ENCODE peak calls at places on chromosomes 13 and 19, in four cellular contexts. M, O, L and X are unnamed samples.
A peak's percentile ranks its signal among the peaks of the same experiment; 100 is the strongest.

GRCh38 chr13:52848455-52849190 is at the start of gene PCDH8:
- DNase-seq in O (no peak), L (no peak), M (no peak), X (no peak)

GRCh38 chr13:114142640-114143490 is 10.4 kb upstream of the RASA3 start:
- DNase-seq in M (no peak), L (peak; percentile 66), O (peak; percentile 53), X (peak; percentile 78)

GRCh38 chr19:15529774-15530372 is 21.5 kb downstream of the CYP4F22 start:
- DNase-seq in L (no peak), M (no peak), O (no peak), X (no peak)

GRCh38 chr13:65143920-65144319 is 2086.2 kb downstream of the PCDH9 start:
- DNase-seq in O (no peak), L (no peak), M (no peak), X (no peak)

GRCh38 chr13:107713314-107713713 is 502.0 kb downstream of the LIG4 start:
- DNase-seq in L (no peak), O (no peak), M (no peak), X (no peak)

GRCh38 chr13:31987071-31987470 is 44.5 kb upstream of the FRY start:
- DNase-seq in L (no peak), M (no peak), O (no peak), X (no peak)

GRCh38 chr13:59823495-59823894 is 340.2 kb downstream of the DIAPH3 start:
- DNase-seq in M (no peak), L (no peak), O (no peak), X (no peak)

GRCh38 chr13:114145722-114146121 is 13.3 kb upstream of the RASA3 start:
- DNase-seq in M (no peak), O (no peak), L (no peak), X (no peak)

GRCh38 chr19:42292963-42293362 is 9.0 kb upstream of the PRR19 start:
- DNase-seq in O (no peak), M (no peak), L (no peak), X (no peak)

GRCh38 chr13:27523345-27524073 is 73.1 kb upstream of the MTIF3 start:
- DNase-seq in L (no peak), M (no peak), O (no peak), X (peak; percentile 65)

GRCh38 chr19:5271145-5271544 is 69.5 kb downstream of the PTPRS start:
- DNase-seq in L (no peak), M (no peak), O (no peak), X (no peak)

GRCh38 chr13:31236211-31236786 is 36.5 kb downstream of the B3GLCT start:
- DNase-seq in L (no peak), O (no peak), M (no peak), X (peak; percentile 33)

GRCh38 chr19:55753401-55753800 is 5.5 kb upstream of the RFPL4A start:
- DNase-seq in O (no peak), M (no peak), L (no peak), X (no peak)

GRCh38 chr13:48158915-48159314 is 64.0 kb upstream of the MED4 start:
- DNase-seq in L (peak; percentile 42), O (peak; percentile 44), M (no peak), X (no peak)

GRCh38 chr13:99018418-99019180 is 40.7 kb upstream of the DOCK9 start:
- DNase-seq in O (no peak), M (no peak), L (no peak), X (no peak)

GRCh38 chr13:40187836-40188591 is 478.4 kb downstream of the FOXO1 start:
- DNase-seq in O (no peak), L (no peak), M (no peak), X (no peak)

GRCh38 chr13:47277774-47278173 is 380.9 kb upstream of the HTR2A start:
- DNase-seq in L (peak; percentile 28), O (no peak), M (no peak), X (no peak)

GRCh38 chr19:5086232-5086631 is 117.3 kb downstream of the KDM4B start:
- DNase-seq in M (no peak), L (no peak), O (no peak), X (no peak)

GRCh38 chr19:48925240-48925843 is 8.2 kb upstream of the DHDH start:
- DNase-seq in L (peak; percentile 43), M (no peak), O (no peak), X (no peak)

GRCh38 chr13:30499338-30499737 is 33.6 kb upstream of the HMGB1 start:
- DNase-seq in O (no peak), M (no peak), L (no peak), X (no peak)

GRCh38 chr13:110248449-110249143 is 58.4 kb downstream of the COL4A1 start:
- DNase-seq in L (no peak), M (no peak), O (no peak), X (no peak)

GRCh38 chr19:11942843-11943108 is 17.9 kb downstream of the ZNF700 start:
- DNase-seq in M (no peak), L (no peak), O (no peak), X (no peak)

GRCh38 chr19:19434483-19435045 is 29.1 kb downstream of the GATAD2A start:
- DNase-seq in L (no peak), O (no peak), M (peak; percentile 32), X (no peak)

GRCh38 chr19:40623403-40624239 is 22.5 kb downstream of the LTBP4 start:
- DNase-seq in L (no peak), M (no peak), O (no peak), X (no peak)

GRCh38 chr19:595326-596262 is 5.9 kb downstream of the HCN2 start:
- DNase-seq in M (no peak), O (no peak), L (no peak), X (no peak)

GRCh38 chr19:30640266-30640965 is 268.2 kb downstream of the ZNF536 start:
- DNase-seq in M (no peak), O (no peak), L (no peak), X (no peak)

GRCh38 chr13:98599502-98600328 is 22.8 kb upstream of the STK24 start:
- DNase-seq in L (no peak), O (no peak), M (no peak), X (no peak)

GRCh38 chr19:15902254-15902653 is 4.4 kb upstream of the CYP4F2 start:
- DNase-seq in M (no peak), O (no peak), L (no peak), X (no peak)

GRCh38 chr19:29800086-29800825 is 11.5 kb upstream of the CCNE1 start:
- DNase-seq in L (no peak), M (no peak), O (no peak), X (no peak)

GRCh38 chr19:30564551-30565011 is 192.4 kb downstream of the ZNF536 start:
- DNase-seq in L (no peak), O (no peak), M (no peak), X (no peak)

GRCh38 chr13:92265408-92265807 is 867.0 kb downstream of the GPC5 start:
- DNase-seq in M (no peak), L (no peak), O (no peak), X (no peak)

GRCh38 chr19:1911995-1912394 is 6.8 kb downstream of the ADAT3 start:
- DNase-seq in L (no peak), O (no peak), M (no peak), X (no peak)

GRCh38 chr19:18185538-18185937 is 7.5 kb upstream of the MPV17L2 start:
- DNase-seq in M (no peak), L (no peak), O (no peak), X (no peak)

GRCh38 chr19:19655051-19655594 is 8.4 kb downstream of the ATP13A1 start:
- DNase-seq in M (no peak), O (no peak), L (no peak), X (no peak)

GRCh38 chr13:68748038-68748437 is 1359.6 kb upstream of the ATXN8OS start:
- DNase-seq in L (no peak), M (no peak), O (no peak), X (no peak)

GRCh38 chr13:33180009-33180804 is 105.3 kb downstream of the STARD13 start:
- DNase-seq in O (no peak), L (no peak), M (no peak), X (no peak)

GRCh38 chr13:64551755-64552154 is 2678.4 kb downstream of the PCDH9 start:
- DNase-seq in M (no peak), O (no peak), L (no peak), X (no peak)

GRCh38 chr13:19596960-19597361 is 35.6 kb upstream of the TPTE2 start:
- DNase-seq in M (no peak), L (no peak), O (no peak), X (no peak)

GRCh38 chr13:70087247-70087646 is 20.4 kb upstream of the ATXN8OS start:
- DNase-seq in M (no peak), L (no peak), O (no peak), X (no peak)

GRCh38 chr19:44845286-44845611 is 848 bp upstream of the NECTIN2 start:
- DNase-seq in O (peak; percentile 46), L (no peak), M (peak; percentile 35), X (no peak)
- H3K4me3 ChIP-seq in O (peak overlapping the region; percentile 100), L (peak overlapping the region; percentile 88), M (peak overlapping the region; percentile 99), X (peak overlapping the region; percentile 53)

GRCh38 chr19:3367572-3368440 is 1.4 kb downstream of the NFIC start:
- DNase-seq in O (no peak), M (no peak), L (peak; percentile 45), X (no peak)

GRCh38 chr19:3370214-3370720 is 3.9 kb downstream of the NFIC start:
- DNase-seq in L (no peak), M (no peak), O (no peak), X (no peak)

GRCh38 chr19:3368441-3368795 is 2.0 kb downstream of the NFIC start:
- DNase-seq in O (no peak), L (no peak), M (no peak), X (no peak)

GRCh38 chr19:3369337-3370213 is 3.2 kb downstream of the NFIC start:
- DNase-seq in O (peak; percentile 72), M (peak; percentile 72), L (peak; percentile 77), X (no peak)

GRCh38 chr19:3368848-3369336 is 2.5 kb downstream of the NFIC start:
- DNase-seq in L (no peak), M (no peak), O (no peak), X (no peak)
- H3K4me3 ChIP-seq in L (peak overlapping the region; percentile 78), M (peak overlapping the region; percentile 85), O (peak overlapping the region; percentile 99), X (no peak overlapping the region)

GRCh38 chr13:50844181-50844875 is 836 bp upstream of the DLEU7 start:
- DNase-seq in M (no peak), O (no peak), L (no peak), X (no peak)

GRCh38 chr13:50845211-50845610 is 1.7 kb upstream of the DLEU7 start:
- DNase-seq in M (no peak), L (no peak), O (no peak), X (no peak)

GRCh38 chr13:50842246-50842645 is 1.2 kb downstream of the DLEU7 start:
- DNase-seq in O (no peak), M (no peak), L (no peak), X (no peak)

GRCh38 chr13:50843256-50844043 is at the start of gene DLEU7:
- DNase-seq in M (peak; percentile 10), L (no peak), O (no peak), X (no peak)

DNA sequence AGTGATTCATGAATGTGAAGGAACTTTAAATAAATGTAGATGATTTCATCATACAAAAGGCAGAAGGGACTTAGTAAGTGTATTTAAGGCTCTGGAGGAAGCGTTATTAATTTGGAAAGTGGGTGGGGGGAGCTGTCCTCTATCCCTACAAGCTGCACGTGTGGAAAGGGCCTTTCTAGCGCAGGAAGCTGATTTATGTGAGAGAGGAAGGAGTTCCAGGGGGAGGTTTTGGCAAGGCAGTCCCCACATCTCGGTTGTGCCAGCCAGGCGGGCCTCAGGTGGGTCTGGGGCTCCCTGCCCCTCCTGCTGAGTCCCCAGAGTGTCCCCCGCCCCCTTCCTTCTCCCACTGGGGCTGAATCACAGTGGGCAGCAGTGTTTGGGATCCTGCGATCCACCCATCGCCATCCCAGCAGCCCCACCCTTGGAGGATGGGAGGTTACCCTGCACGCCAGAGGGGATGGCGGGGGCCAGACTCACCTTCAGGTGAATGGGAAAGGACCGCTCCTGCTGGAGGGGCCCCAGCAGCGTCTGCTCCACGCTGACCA is 709 bp downstream of the DLEU7 start:
- DNase-seq in L (no peak), M (peak; percentile 6), O (no peak), X (no peak)
- H3K4me3 ChIP-seq in L (peak overlapping the region; percentile 39), M (peak overlapping the region; percentile 36), O (peak overlapping the region; percentile 9), X (no peak overlapping the region)

GRCh38 chr13:49300716-49301589 is 53.2 kb downstream of the CDADC1 start:
- DNase-seq in O (peak; percentile 53), M (no peak), L (peak; percentile 60), X (peak; percentile 76)
- H3K4me3 ChIP-seq in O (no peak overlapping the region), M (peak overlapping the region; percentile 30), L (peak overlapping the region; percentile 36), X (peak overlapping the region; percentile 23)